ENCODE peak calls at places on chromosomes 12 and 14, in five cellular contexts. V is fibroblast of lung, N is GM23248, A is neuronal stem cell, K is astrocyte. W is an unnamed sample.

GRCh38 chr12:462936-463705 is 3.4 kb downstream of the B4GALNT3 start:
- DNase-seq in K (peak; percentile 26), N (no peak), A (no peak), V (peak; percentile 42), W (no peak)

GRCh38 chr14:34460841-34461240 is 1.2 kb downstream of the SPTSSA start:
- DNase-seq in N (peak; percentile 25), K (peak; percentile 85), A (peak; percentile 12), V (peak; percentile 90), W (peak; percentile 67)

GRCh38 chr12:49636979-49637378 is 13.6 kb downstream of the PRPF40B start:
- DNase-seq in V (peak; percentile 64), K (peak; percentile 50), N (peak; percentile 79), A (peak; percentile 27), W (peak; percentile 84)

GRCh38 chr14:104598461-104599273 is 5.9 kb downstream of the TMEM179 start:
- DNase-seq in N (no peak), K (no peak), A (no peak), V (no peak), W (no peak)

GRCh38 chr12:71223139-71223538 is 65.3 kb upstream of the TSPAN8 start:
- DNase-seq in V (peak; percentile 2), K (no peak), A (no peak), N (no peak), W (no peak)

GRCh38 chr12:77102123-77102522 is 36.8 kb upstream of the E2F7 start:
- DNase-seq in N (no peak), K (no peak), V (no peak), A (no peak), W (peak; percentile 11)

GRCh38 chr12:25556136-25556535 is 3.1 kb upstream of the LMNTD1 start:
- DNase-seq in N (no peak), A (no peak), V (no peak), K (no peak), W (no peak)

GRCh38 chr12:132449565-132450390 is 40.2 kb upstream of the FBRSL1 start:
- DNase-seq in N (no peak), A (no peak), K (no peak), V (no peak), W (no peak)

GRCh38 chr12:1525858-1526257 is 68.5 kb downstream of the FBXL14 start:
- DNase-seq in V (no peak), N (no peak), K (no peak), A (no peak), W (no peak)

GRCh38 chr14:22131749-22132476 is 457.1 kb downstream of the DAD1 start:
- DNase-seq in A (no peak), N (no peak), K (no peak), V (no peak), W (no peak)

GRCh38 chr14:101083564-101084435 is 180.3 kb upstream of the RTL1 start:
- DNase-seq in A (no peak), V (no peak), N (peak; percentile 29), K (no peak), W (no peak)

GRCh38 chr14:76376409-76376877 is 506 bp downstream of the ESRRB start:
- DNase-seq in V (no peak), N (no peak), A (no peak), K (no peak), W (no peak)

GRCh38 chr14:51616724-51617409 is 34.8 kb upstream of the FRMD6 start:
- DNase-seq in N (peak; percentile 82), V (peak; percentile 97), K (peak; percentile 97), A (no peak), W (peak; percentile 81)

GRCh38 chr12:57164966-57165365 is 17.5 kb upstream of the LRP1-AS start:
- DNase-seq in K (peak; percentile 59), N (peak; percentile 72), A (no peak), V (peak; percentile 73), W (no peak)

GRCh38 chr14:89534896-89535615 is 118.0 kb upstream of the FOXN3 start:
- DNase-seq in K (peak; percentile 70), V (peak; percentile 79), N (peak; percentile 23), A (no peak), W (peak; percentile 58)

GRCh38 chr12:65277994-65278575 is 398 bp upstream of the MSRB3 start:
- DNase-seq in A (no peak), N (no peak), K (no peak), V (no peak), W (peak; percentile 31)

GRCh38 chr14:71722885-71723284 is 209.3 kb upstream of the RGS6 start:
- DNase-seq in V (no peak), N (no peak), K (no peak), A (no peak), W (no peak)

GRCh38 chr12:54381136-54381535 is 3.4 kb downstream of the ZNF385A start:
- DNase-seq in A (no peak), V (no peak), N (no peak), K (no peak), W (no peak)

GRCh38 chr12:54378791-54379400 is 5.6 kb downstream of the ZNF385A start:
- DNase-seq in A (no peak), K (no peak), V (no peak), N (peak; percentile 76), W (peak; percentile 82)

GRCh38 chr12:54377797-54378515 is 6.6 kb downstream of the ZNF385A start:
- DNase-seq in A (no peak), V (no peak), K (no peak), N (no peak), W (no peak)

GRCh38 chr12:54376596-54377468 is 7.7 kb downstream of the ZNF385A start:
- DNase-seq in N (no peak), A (no peak), K (no peak), V (no peak), W (no peak)

GRCh38 chr12:54379401-54380201 is 4.9 kb downstream of the ZNF385A start:
- DNase-seq in K (peak; percentile 51), V (peak; percentile 74), N (peak; percentile 94), A (peak; percentile 88), W (peak; percentile 98)
- H3K9ac ChIP-seq in K (peak overlapping the region; percentile 68), V (peak overlapping the region; percentile 1), N (peak overlapping the region; percentile 68), A (peak overlapping the region; percentile 54), W (peak overlapping the region; percentile 70)

GRCh38 chr12:111438501-111438900 is 32.8 kb downstream of the SH2B3 start:
- DNase-seq in K (peak; percentile 68), V (peak; percentile 78), N (peak; percentile 56), A (no peak), W (peak; percentile 17)

GRCh38 chr12:111436266-111436665 is 30.5 kb downstream of the SH2B3 start:
- DNase-seq in V (no peak), N (no peak), A (no peak), K (no peak), W (no peak)

GRCh38 chr12:111435661-111436201 is 30.0 kb downstream of the SH2B3 start:
- DNase-seq in N (no peak), A (no peak), V (peak; percentile 40), K (no peak), W (no peak)

GRCh38 chr12:111437816-111438454 is 32.2 kb downstream of the SH2B3 start:
- DNase-seq in K (peak; percentile 86), A (no peak), N (peak; percentile 92), V (peak; percentile 89), W (peak; percentile 79)

GRCh38 chr12:111436811-111437210 is 31.1 kb downstream of the SH2B3 start:
- DNase-seq in V (no peak), A (no peak), K (no peak), N (no peak), W (no peak)
- H3K4me1 ChIP-seq in V (peaks cover 34% of the 10 kb centered on the region), A (no peaks in the 10 kb centered on the region), K (peaks cover 59% of the 10 kb centered on the region), N (peaks cover 63% of the 10 kb centered on the region), W (peaks cover 48% of the 10 kb centered on the region)

GRCh38 chr12:2582631-2583616 is 211.8 kb upstream of the FKBP4 start:
- DNase-seq in A (peak; percentile 60), K (peak; percentile 8), V (peak; percentile 32), N (peak; percentile 80), W (peak; percentile 85)
- H3K4me3 ChIP-seq in A (no peak overlapping the region), K (no peak overlapping the region), V (no peak overlapping the region), N (peak overlapping the region; percentile 43), W (no peak overlapping the region)

DNA sequence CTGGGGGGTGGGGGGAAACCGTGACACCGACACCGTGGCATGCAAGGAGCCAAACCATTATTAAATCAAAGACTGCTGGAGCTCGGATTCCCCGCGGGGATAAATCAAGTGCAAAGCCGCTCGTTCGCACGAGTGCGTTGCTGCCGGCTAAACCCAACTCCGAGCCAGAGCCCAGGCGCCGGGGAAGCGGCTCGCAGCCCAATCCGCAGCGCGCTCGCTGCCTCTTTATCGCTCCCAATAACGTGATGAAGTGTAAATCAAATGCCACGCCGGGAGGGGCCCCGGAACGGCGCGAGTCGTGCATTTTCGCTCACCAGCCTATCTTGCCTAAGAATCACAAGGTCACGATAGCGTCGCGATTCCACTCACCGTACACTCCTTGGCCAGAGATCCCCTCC is 1.3 kb downstream of the MDGA2 start:
- DNase-seq in K (no peak), A (no peak), N (no peak), V (peak; percentile 5), W (no peak)
- H3K9ac ChIP-seq in K (no peak overlapping the region), A (peak overlapping the region; percentile 96), N (no peak overlapping the region), V (no peak overlapping the region), W (no peak overlapping the region)

DNA sequence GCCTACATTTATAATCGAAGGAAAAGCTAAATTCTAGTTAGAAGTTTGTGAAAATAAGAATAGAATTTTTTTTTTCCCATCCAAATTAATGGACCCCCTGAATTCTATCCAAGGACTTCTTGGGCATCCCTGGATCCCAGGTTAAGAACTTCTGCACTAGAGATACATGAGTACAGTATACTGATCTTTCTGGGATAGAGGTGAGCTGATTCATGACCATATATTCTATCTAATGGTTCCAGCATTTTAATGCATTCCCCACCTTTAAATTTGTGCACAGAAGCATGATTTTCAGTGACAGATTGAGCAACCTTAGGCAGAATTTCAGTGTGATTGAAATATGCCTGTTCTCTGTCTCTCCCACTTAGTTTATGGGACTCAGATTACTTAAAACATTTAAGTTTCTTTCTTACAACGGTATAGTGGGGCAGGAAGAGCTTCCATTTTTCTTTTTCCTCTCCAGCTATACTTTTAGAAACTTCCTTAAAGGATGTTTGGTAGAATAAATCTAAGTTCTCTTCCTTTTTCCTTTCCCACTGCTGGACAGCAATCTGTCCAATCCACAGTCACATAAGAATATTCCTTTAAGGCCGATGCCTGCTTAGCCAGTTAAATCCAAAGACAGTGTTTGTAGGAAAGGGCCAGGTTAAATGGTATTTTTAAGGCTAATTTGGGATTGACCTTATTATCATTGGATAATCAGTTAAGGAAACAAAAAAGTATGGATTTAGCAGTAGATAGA is 6.7 kb downstream of the MDM2 start:
- DNase-seq in A (no peak), N (no peak), K (no peak), V (no peak), W (no peak)
- H3K4me1 ChIP-seq in A (no peaks in the 10 kb centered on the region), N (peaks cover 38% of the 10 kb centered on the region), K (peaks cover 8% of the 10 kb centered on the region), V (no peaks in the 10 kb centered on the region), W (peaks cover 51% of the 10 kb centered on the region)

GRCh38 chr14:102507891-102508312 is 1.7 kb downstream of the ANKRD9 start:
- DNase-seq in K (no peak), N (no peak), A (no peak), V (no peak), W (no peak)
- H3K4me3 ChIP-seq in K (no peak overlapping the region), N (no peak overlapping the region), A (peak overlapping the region; percentile 80), V (no peak overlapping the region), W (peak overlapping the region; percentile 85)

GRCh38 chr12:51386361-51386760 is 4.8 kb downstream of the GALNT6 start:
- DNase-seq in K (no peak), N (no peak), V (no peak), A (no peak), W (no peak)
- H3K9ac ChIP-seq in K (no peak overlapping the region), N (no peak overlapping the region), V (no peak overlapping the region), A (no peak overlapping the region), W (no peak overlapping the region)

W was measured in adipocyte.